ENCODE peak calls at places on chromosomes 6 and 20, in ten cellular contexts. One of them, this sample, is unnamed.

GRCh38 chr6:170165501-170166117 is 125.3 kb downstream of the DLL1 start:
- DNase-seq in T-helper 1 cell: no peak
- DNase-seq in Kasumi-1: no peak
- DNase-seq in GF-D8: no peak
- DNase-seq in substantia nigra: no peak
- DNase-seq in progenitor cell of endocrine pancreas: no peak
- DNase-seq in AG20443: no peak
- DNase-seq in fibroblast of villous mesenchyme: no peak
- DNase-seq in activated B cell treated with CpG ODN at 0.5 μM for 24 hours: no peak
- DNase-seq in head of caudate nucleus: no peak
- DNase-seq in this sample: no peak

GRCh38 chr6:145863396-145863795 is 48.8 kb upstream of the FBXO30 start:
- DNase-seq in activated B cell treated with CpG ODN at 0.5 μM for 24 hours: no peak
- DNase-seq in AG20443: no peak
- DNase-seq in substantia nigra: no peak
- DNase-seq in fibroblast of villous mesenchyme: no peak
- DNase-seq in head of caudate nucleus: no peak
- DNase-seq in GF-D8: no peak
- DNase-seq in T-helper 1 cell: no peak
- DNase-seq in progenitor cell of endocrine pancreas: no peak
- DNase-seq in Kasumi-1: no peak
- DNase-seq in this sample: no peak

GRCh38 chr6:28587011-28587745 is 61.5 kb downstream of the GPX5 start:
- DNase-seq in GF-D8: no peak
- DNase-seq in activated B cell treated with CpG ODN at 0.5 μM for 24 hours: peak
- DNase-seq in AG20443: peak
- DNase-seq in T-helper 1 cell: peak
- DNase-seq in head of caudate nucleus: peak
- DNase-seq in fibroblast of villous mesenchyme: no peak
- DNase-seq in substantia nigra: peak
- DNase-seq in Kasumi-1: no peak
- DNase-seq in progenitor cell of endocrine pancreas: peak
- DNase-seq in this sample: peak

GRCh38 chr6:93105017-93105416 is 314.3 kb downstream of the EPHA7 start:
- DNase-seq in T-helper 1 cell: no peak
- DNase-seq in progenitor cell of endocrine pancreas: no peak
- DNase-seq in substantia nigra: no peak
- DNase-seq in fibroblast of villous mesenchyme: peak
- DNase-seq in Kasumi-1: no peak
- DNase-seq in activated B cell treated with CpG ODN at 0.5 μM for 24 hours: no peak
- DNase-seq in head of caudate nucleus: no peak
- DNase-seq in AG20443: no peak
- DNase-seq in GF-D8: no peak
- DNase-seq in this sample: no peak

GRCh38 chr6:37381579-37381978 is 27.8 kb downstream of the RNF8 start:
- DNase-seq in activated B cell treated with CpG ODN at 0.5 μM for 24 hours: no peak
- DNase-seq in fibroblast of villous mesenchyme: peak
- DNase-seq in AG20443: peak
- DNase-seq in T-helper 1 cell: peak
- DNase-seq in progenitor cell of endocrine pancreas: peak
- DNase-seq in Kasumi-1: peak
- DNase-seq in head of caudate nucleus: no peak
- DNase-seq in GF-D8: no peak
- DNase-seq in substantia nigra: no peak
- DNase-seq in this sample: peak

GRCh38 chr6:52352239-52353008 is 9.5 kb upstream of the PAQR8 start:
- DNase-seq in progenitor cell of endocrine pancreas: no peak
- DNase-seq in Kasumi-1: peak
- DNase-seq in activated B cell treated with CpG ODN at 0.5 μM for 24 hours: no peak
- DNase-seq in AG20443: peak
- DNase-seq in GF-D8: peak
- DNase-seq in T-helper 1 cell: no peak
- DNase-seq in fibroblast of villous mesenchyme: peak
- DNase-seq in head of caudate nucleus: no peak
- DNase-seq in substantia nigra: no peak
- DNase-seq in this sample: no peak

GRCh38 chr6:21767891-21768659 is 174.5 kb downstream of the SOX4 start:
- DNase-seq in fibroblast of villous mesenchyme: peak
- DNase-seq in activated B cell treated with CpG ODN at 0.5 μM for 24 hours: no peak
- DNase-seq in head of caudate nucleus: no peak
- DNase-seq in T-helper 1 cell: no peak
- DNase-seq in substantia nigra: no peak
- DNase-seq in progenitor cell of endocrine pancreas: no peak
- DNase-seq in GF-D8: no peak
- DNase-seq in AG20443: peak
- DNase-seq in Kasumi-1: no peak
- DNase-seq in this sample: no peak

GRCh38 chr6:40740518-40740917 is 153.4 kb upstream of the LRFN2 start:
- DNase-seq in progenitor cell of endocrine pancreas: no peak
- DNase-seq in Kasumi-1: no peak
- DNase-seq in activated B cell treated with CpG ODN at 0.5 μM for 24 hours: no peak
- DNase-seq in AG20443: no peak
- DNase-seq in substantia nigra: no peak
- DNase-seq in head of caudate nucleus: no peak
- DNase-seq in fibroblast of villous mesenchyme: no peak
- DNase-seq in T-helper 1 cell: no peak
- DNase-seq in GF-D8: no peak
- DNase-seq in this sample: no peak

GRCh38 chr6:47278545-47278944 is 31.2 kb downstream of the TNFRSF21 start:
- DNase-seq in head of caudate nucleus: no peak
- DNase-seq in fibroblast of villous mesenchyme: peak
- DNase-seq in T-helper 1 cell: no peak
- DNase-seq in substantia nigra: no peak
- DNase-seq in Kasumi-1: peak
- DNase-seq in AG20443: peak
- DNase-seq in GF-D8: peak
- DNase-seq in progenitor cell of endocrine pancreas: no peak
- DNase-seq in activated B cell treated with CpG ODN at 0.5 μM for 24 hours: no peak
- DNase-seq in this sample: no peak

GRCh38 chr20:5774438-5774837 is 24.2 kb downstream of the SHLD1 start:
- DNase-seq in progenitor cell of endocrine pancreas: no peak
- DNase-seq in fibroblast of villous mesenchyme: no peak
- DNase-seq in substantia nigra: no peak
- DNase-seq in T-helper 1 cell: no peak
- DNase-seq in head of caudate nucleus: no peak
- DNase-seq in activated B cell treated with CpG ODN at 0.5 μM for 24 hours: no peak
- DNase-seq in GF-D8: no peak
- DNase-seq in Kasumi-1: no peak
- DNase-seq in AG20443: no peak
- DNase-seq in this sample: no peak

GRCh38 chr6:44051516-44051915 is 75.7 kb downstream of the MRPL14 start:
- DNase-seq in head of caudate nucleus: no peak
- DNase-seq in AG20443: peak
- DNase-seq in substantia nigra: no peak
- DNase-seq in progenitor cell of endocrine pancreas: no peak
- DNase-seq in activated B cell treated with CpG ODN at 0.5 μM for 24 hours: no peak
- DNase-seq in Kasumi-1: no peak
- DNase-seq in GF-D8: no peak
- DNase-seq in T-helper 1 cell: no peak
- DNase-seq in fibroblast of villous mesenchyme: peak
- DNase-seq in this sample: no peak

GRCh38 chr6:10396775-10397174 is 18.1 kb downstream of the TFAP2A start:
- DNase-seq in T-helper 1 cell: no peak
- DNase-seq in activated B cell treated with CpG ODN at 0.5 μM for 24 hours: no peak
- DNase-seq in AG20443: no peak
- DNase-seq in GF-D8: no peak
- DNase-seq in substantia nigra: no peak
- DNase-seq in fibroblast of villous mesenchyme: no peak
- DNase-seq in Kasumi-1: no peak
- DNase-seq in progenitor cell of endocrine pancreas: no peak
- DNase-seq in head of caudate nucleus: no peak
- DNase-seq in this sample: no peak

GRCh38 chr6:169777896-169778295 is 26.5 kb downstream of the ERMARD start:
- DNase-seq in substantia nigra: no peak
- DNase-seq in fibroblast of villous mesenchyme: no peak
- DNase-seq in AG20443: no peak
- DNase-seq in T-helper 1 cell: no peak
- DNase-seq in GF-D8: no peak
- DNase-seq in Kasumi-1: no peak
- DNase-seq in activated B cell treated with CpG ODN at 0.5 μM for 24 hours: no peak
- DNase-seq in progenitor cell of endocrine pancreas: no peak
- DNase-seq in head of caudate nucleus: no peak
- DNase-seq in this sample: peak

GRCh38 chr6:2502096-2502997 is 248.4 kb downstream of the MYLK4 start:
- DNase-seq in head of caudate nucleus: no peak
- DNase-seq in Kasumi-1: no peak
- DNase-seq in activated B cell treated with CpG ODN at 0.5 μM for 24 hours: no peak
- DNase-seq in fibroblast of villous mesenchyme: peak
- DNase-seq in progenitor cell of endocrine pancreas: no peak
- DNase-seq in GF-D8: no peak
- DNase-seq in AG20443: no peak
- DNase-seq in T-helper 1 cell: no peak
- DNase-seq in substantia nigra: no peak
- DNase-seq in this sample: no peak

GRCh38 chr20:16486532-16486931 is 86.7 kb downstream of the KIF16B start:
- DNase-seq in head of caudate nucleus: no peak
- DNase-seq in progenitor cell of endocrine pancreas: no peak
- DNase-seq in activated B cell treated with CpG ODN at 0.5 μM for 24 hours: no peak
- DNase-seq in fibroblast of villous mesenchyme: no peak
- DNase-seq in GF-D8: no peak
- DNase-seq in AG20443: no peak
- DNase-seq in substantia nigra: no peak
- DNase-seq in Kasumi-1: no peak
- DNase-seq in T-helper 1 cell: no peak
- DNase-seq in this sample: no peak

GRCh38 chr6:140366991-140367390 is 992.5 kb upstream of the CITED2 start:
- DNase-seq in AG20443: no peak
- DNase-seq in substantia nigra: no peak
- DNase-seq in Kasumi-1: no peak
- DNase-seq in activated B cell treated with CpG ODN at 0.5 μM for 24 hours: no peak
- DNase-seq in progenitor cell of endocrine pancreas: no peak
- DNase-seq in T-helper 1 cell: no peak
- DNase-seq in head of caudate nucleus: no peak
- DNase-seq in fibroblast of villous mesenchyme: peak
- DNase-seq in GF-D8: no peak
- DNase-seq in this sample: no peak

GRCh38 chr20:622161-622560 is 12.1 kb upstream of the TCF15 start:
- DNase-seq in GF-D8: no peak
- DNase-seq in AG20443: no peak
- DNase-seq in head of caudate nucleus: no peak
- DNase-seq in Kasumi-1: no peak
- DNase-seq in substantia nigra: no peak
- DNase-seq in T-helper 1 cell: no peak
- DNase-seq in fibroblast of villous mesenchyme: no peak
- DNase-seq in activated B cell treated with CpG ODN at 0.5 μM for 24 hours: no peak
- DNase-seq in progenitor cell of endocrine pancreas: no peak
- DNase-seq in this sample: no peak

GRCh38 chr6:158226655-158227512 is 58.7 kb downstream of the GTF2H5 start:
- DNase-seq in Kasumi-1: no peak
- DNase-seq in substantia nigra: no peak
- DNase-seq in progenitor cell of endocrine pancreas: no peak
- DNase-seq in head of caudate nucleus: no peak
- DNase-seq in fibroblast of villous mesenchyme: no peak
- DNase-seq in GF-D8: no peak
- DNase-seq in activated B cell treated with CpG ODN at 0.5 μM for 24 hours: no peak
- DNase-seq in AG20443: no peak
- DNase-seq in T-helper 1 cell: no peak
- DNase-seq in this sample: no peak

GRCh38 chr20:54123587-54124180 is 50.1 kb downstream of the CYP24A1 start:
- DNase-seq in Kasumi-1: no peak
- DNase-seq in progenitor cell of endocrine pancreas: peak
- DNase-seq in fibroblast of villous mesenchyme: peak
- DNase-seq in head of caudate nucleus: no peak
- DNase-seq in substantia nigra: no peak
- DNase-seq in T-helper 1 cell: no peak
- DNase-seq in activated B cell treated with CpG ODN at 0.5 μM for 24 hours: no peak
- DNase-seq in GF-D8: no peak
- DNase-seq in AG20443: peak
- DNase-seq in this sample: peak

GRCh38 chr20:19826179-19826914 is 68.3 kb downstream of the RIN2 start:
- DNase-seq in AG20443: no peak
- DNase-seq in T-helper 1 cell: no peak
- DNase-seq in Kasumi-1: no peak
- DNase-seq in activated B cell treated with CpG ODN at 0.5 μM for 24 hours: no peak
- DNase-seq in fibroblast of villous mesenchyme: no peak
- DNase-seq in substantia nigra: no peak
- DNase-seq in progenitor cell of endocrine pancreas: no peak
- DNase-seq in head of caudate nucleus: no peak
- DNase-seq in GF-D8: no peak
- DNase-seq in this sample: no peak

GRCh38 chr6:25138024-25138696 is 141.0 kb upstream of the CARMIL1 start:
- DNase-seq in AG20443: peak
- DNase-seq in progenitor cell of endocrine pancreas: no peak
- DNase-seq in GF-D8: no peak
- DNase-seq in fibroblast of villous mesenchyme: peak
- DNase-seq in substantia nigra: peak
- DNase-seq in activated B cell treated with CpG ODN at 0.5 μM for 24 hours: peak
- DNase-seq in head of caudate nucleus: peak
- DNase-seq in Kasumi-1: peak
- DNase-seq in T-helper 1 cell: peak
- DNase-seq in this sample: no peak

GRCh38 chr20:46554850-46555249 is 4.4 kb upstream of the OCSTAMP start:
- DNase-seq in fibroblast of villous mesenchyme: no peak
- DNase-seq in head of caudate nucleus: no peak
- DNase-seq in activated B cell treated with CpG ODN at 0.5 μM for 24 hours: no peak
- DNase-seq in Kasumi-1: no peak
- DNase-seq in T-helper 1 cell: no peak
- DNase-seq in AG20443: no peak
- DNase-seq in progenitor cell of endocrine pancreas: no peak
- DNase-seq in GF-D8: no peak
- DNase-seq in substantia nigra: no peak
- DNase-seq in this sample: no peak

GRCh38 chr6:159676804-159677203 is 16.2 kb downstream of the SOD2 start:
- DNase-seq in progenitor cell of endocrine pancreas: no peak
- DNase-seq in head of caudate nucleus: no peak
- DNase-seq in Kasumi-1: no peak
- DNase-seq in AG20443: no peak
- DNase-seq in GF-D8: no peak
- DNase-seq in substantia nigra: no peak
- DNase-seq in fibroblast of villous mesenchyme: no peak
- DNase-seq in T-helper 1 cell: no peak
- DNase-seq in activated B cell treated with CpG ODN at 0.5 μM for 24 hours: no peak
- DNase-seq in this sample: no peak

GRCh38 chr6:40042232-40042631 is 108.0 kb upstream of the MOCS1 start:
- DNase-seq in progenitor cell of endocrine pancreas: no peak
- DNase-seq in AG20443: no peak
- DNase-seq in GF-D8: peak
- DNase-seq in substantia nigra: no peak
- DNase-seq in fibroblast of villous mesenchyme: no peak
- DNase-seq in Kasumi-1: no peak
- DNase-seq in T-helper 1 cell: peak
- DNase-seq in head of caudate nucleus: no peak
- DNase-seq in activated B cell treated with CpG ODN at 0.5 μM for 24 hours: no peak
- DNase-seq in this sample: no peak

GRCh38 chr20:45176526-45176925 is 1.8 kb downstream of the PI3 start:
- DNase-seq in Kasumi-1: no peak
- DNase-seq in GF-D8: no peak
- DNase-seq in fibroblast of villous mesenchyme: no peak
- DNase-seq in head of caudate nucleus: no peak
- DNase-seq in substantia nigra: no peak
- DNase-seq in progenitor cell of endocrine pancreas: no peak
- DNase-seq in T-helper 1 cell: no peak
- DNase-seq in AG20443: no peak
- DNase-seq in activated B cell treated with CpG ODN at 0.5 μM for 24 hours: no peak
- DNase-seq in this sample: no peak

GRCh38 chr6:166558156-166559025 is 28.1 kb downstream of the RAMACL start:
- DNase-seq in Kasumi-1: no peak
- DNase-seq in fibroblast of villous mesenchyme: no peak
- DNase-seq in GF-D8: no peak
- DNase-seq in head of caudate nucleus: no peak
- DNase-seq in activated B cell treated with CpG ODN at 0.5 μM for 24 hours: no peak
- DNase-seq in substantia nigra: no peak
- DNase-seq in T-helper 1 cell: no peak
- DNase-seq in AG20443: no peak
- DNase-seq in progenitor cell of endocrine pancreas: no peak
- DNase-seq in this sample: no peak

GRCh38 chr20:52078289-52078688 is 113.3 kb downstream of the ZFP64 start:
- DNase-seq in GF-D8: no peak
- DNase-seq in T-helper 1 cell: no peak
- DNase-seq in activated B cell treated with CpG ODN at 0.5 μM for 24 hours: no peak
- DNase-seq in head of caudate nucleus: no peak
- DNase-seq in progenitor cell of endocrine pancreas: no peak
- DNase-seq in substantia nigra: no peak
- DNase-seq in AG20443: no peak
- DNase-seq in Kasumi-1: no peak
- DNase-seq in fibroblast of villous mesenchyme: peak
- DNase-seq in this sample: no peak

GRCh38 chr6:128062882-128063603 is 162.2 kb upstream of the THEMIS start:
- DNase-seq in Kasumi-1: no peak
- DNase-seq in AG20443: peak
- DNase-seq in T-helper 1 cell: no peak
- DNase-seq in activated B cell treated with CpG ODN at 0.5 μM for 24 hours: no peak
- DNase-seq in substantia nigra: no peak
- DNase-seq in fibroblast of villous mesenchyme: no peak
- DNase-seq in GF-D8: no peak
- DNase-seq in progenitor cell of endocrine pancreas: no peak
- DNase-seq in head of caudate nucleus: no peak
- DNase-seq in this sample: no peak